ENCODE peak calls at places on chromosomes 6 and 20, in six cellular contexts. One of them, this sample, is unnamed.
A peak's percentile ranks its signal among the peaks of the same experiment; 100 is the strongest.

GRCh38 chr6:95280690-95281273 is 296.6 kb upstream of the MANEA start:
- DNase-seq in A549: peak; percentile 40
- DNase-seq in fibroblast of lung: peak; percentile 47
- DNase-seq in astrocyte of the spinal cord: peak; percentile 4
- DNase-seq in body of pancreas: no peak
- DNase-seq in lung: no peak
- DNase-seq in this sample: peak; percentile 2

GRCh38 chr20:1838479-1839279 is 56.5 kb upstream of the SIRPA start:
- DNase-seq in A549: no peak
- DNase-seq in fibroblast of lung: no peak
- DNase-seq in body of pancreas: no peak
- DNase-seq in astrocyte of the spinal cord: no peak
- DNase-seq in lung: no peak
- DNase-seq in this sample: no peak

GRCh38 chr6:43811101-43812099 is 41.4 kb downstream of the VEGFA start:
- DNase-seq in fibroblast of lung: no peak
- DNase-seq in lung: no peak
- DNase-seq in astrocyte of the spinal cord: no peak
- DNase-seq in A549: no peak
- DNase-seq in body of pancreas: peak; percentile 71
- DNase-seq in this sample: no peak

GRCh38 chr20:9279905-9280304 is 211.0 kb downstream of the PLCB4 start:
- DNase-seq in fibroblast of lung: no peak
- DNase-seq in A549: no peak
- DNase-seq in lung: no peak
- DNase-seq in body of pancreas: no peak
- DNase-seq in astrocyte of the spinal cord: no peak
- DNase-seq in this sample: no peak

GRCh38 chr20:11890331-11891080 is 27.2 kb upstream of the BTBD3 start:
- DNase-seq in A549: peak; percentile 93
- DNase-seq in body of pancreas: peak; percentile 94
- DNase-seq in fibroblast of lung: peak; percentile 88
- DNase-seq in astrocyte of the spinal cord: peak; percentile 92
- DNase-seq in lung: peak; percentile 90
- DNase-seq in this sample: peak; percentile 82

GRCh38 chr6:22448311-22448711 is 121.1 kb upstream of the HDGFL1 start:
- DNase-seq in astrocyte of the spinal cord: peak; percentile 74
- DNase-seq in fibroblast of lung: peak; percentile 49
- DNase-seq in A549: peak; percentile 83
- DNase-seq in body of pancreas: no peak
- DNase-seq in lung: no peak
- DNase-seq in this sample: peak; percentile 58

GRCh38 chr6:118382126-118382525 is 166.0 kb upstream of the PLN start:
- DNase-seq in fibroblast of lung: no peak
- DNase-seq in lung: no peak
- DNase-seq in body of pancreas: no peak
- DNase-seq in astrocyte of the spinal cord: no peak
- DNase-seq in A549: no peak
- DNase-seq in this sample: no peak

GRCh38 chr6:15073344-15073789 is 172.5 kb upstream of the JARID2 start:
- DNase-seq in astrocyte of the spinal cord: no peak
- DNase-seq in A549: no peak
- DNase-seq in lung: no peak
- DNase-seq in fibroblast of lung: no peak
- DNase-seq in body of pancreas: no peak
- DNase-seq in this sample: no peak

GRCh38 chr6:56954389-56955170 is at the start of gene BEND6:
- DNase-seq in A549: peak; percentile 72
- DNase-seq in body of pancreas: peak; percentile 27
- DNase-seq in astrocyte of the spinal cord: peak; percentile 85
- DNase-seq in lung: no peak
- DNase-seq in fibroblast of lung: peak; percentile 82
- DNase-seq in this sample: peak; percentile 78

GRCh38 chr6:89986650-89987074 is 92.4 kb downstream of the GJA10 start:
- DNase-seq in fibroblast of lung: peak; percentile 80
- DNase-seq in body of pancreas: no peak
- DNase-seq in lung: no peak
- DNase-seq in A549: no peak
- DNase-seq in astrocyte of the spinal cord: peak; percentile 62
- DNase-seq in this sample: no peak

GRCh38 chr20:12358655-12359009 is 440.9 kb downstream of the BTBD3 start:
- DNase-seq in astrocyte of the spinal cord: no peak
- DNase-seq in fibroblast of lung: no peak
- DNase-seq in lung: no peak
- DNase-seq in body of pancreas: no peak
- DNase-seq in A549: no peak
- DNase-seq in this sample: no peak

GRCh38 chr6:131060311-131060710 is 2.7 kb downstream of the EPB41L2 start:
- DNase-seq in lung: no peak
- DNase-seq in body of pancreas: no peak
- DNase-seq in A549: no peak
- DNase-seq in astrocyte of the spinal cord: peak; percentile 41
- DNase-seq in fibroblast of lung: no peak
- DNase-seq in this sample: peak; percentile 43

GRCh38 chr6:124393536-124393935 is 568.7 kb upstream of the RNF217 start:
- DNase-seq in A549: no peak
- DNase-seq in body of pancreas: no peak
- DNase-seq in lung: no peak
- DNase-seq in astrocyte of the spinal cord: peak; percentile 24
- DNase-seq in fibroblast of lung: peak; percentile 29
- DNase-seq in this sample: no peak

GRCh38 chr6:42225419-42225818 is 7.8 kb upstream of the MRPS10 start:
- DNase-seq in astrocyte of the spinal cord: peak; percentile 11
- DNase-seq in lung: no peak
- DNase-seq in fibroblast of lung: no peak
- DNase-seq in body of pancreas: no peak
- DNase-seq in A549: no peak
- DNase-seq in this sample: no peak

GRCh38 chr20:24779166-24779565 is 169.9 kb upstream of the CST7 start:
- DNase-seq in astrocyte of the spinal cord: peak; percentile 23
- DNase-seq in lung: no peak
- DNase-seq in fibroblast of lung: no peak
- DNase-seq in body of pancreas: no peak
- DNase-seq in A549: no peak
- DNase-seq in this sample: no peak

GRCh38 chr6:165047952-165048351 is 261.5 kb downstream of the C6orf118 start:
- DNase-seq in A549: no peak
- DNase-seq in lung: no peak
- DNase-seq in body of pancreas: no peak
- DNase-seq in fibroblast of lung: no peak
- DNase-seq in astrocyte of the spinal cord: no peak
- DNase-seq in this sample: no peak

GRCh38 chr6:147769496-147770087 is 261.1 kb downstream of the SAMD5 start:
- DNase-seq in fibroblast of lung: no peak
- DNase-seq in A549: no peak
- DNase-seq in astrocyte of the spinal cord: no peak
- DNase-seq in body of pancreas: no peak
- DNase-seq in lung: no peak
- DNase-seq in this sample: no peak

GRCh38 chr6:117906905-117907599 is at the start of gene SLC35F1:
- DNase-seq in lung: peak; percentile 32
- DNase-seq in A549: peak; percentile 6
- DNase-seq in fibroblast of lung: peak; percentile 22
- DNase-seq in astrocyte of the spinal cord: peak; percentile 27
- DNase-seq in body of pancreas: peak; percentile 44
- DNase-seq in this sample: peak; percentile 7

GRCh38 chr20:63215101-63216040 is 560 bp downstream of the YTHDF1 start:
- DNase-seq in astrocyte of the spinal cord: peak; percentile 46
- DNase-seq in fibroblast of lung: peak; percentile 64
- DNase-seq in lung: no peak
- DNase-seq in body of pancreas: no peak
- DNase-seq in A549: peak; percentile 68
- DNase-seq in this sample: peak; percentile 53

GRCh38 chr6:51494342-51494741 is 593.1 kb downstream of the PKHD1 start:
- DNase-seq in lung: no peak
- DNase-seq in astrocyte of the spinal cord: no peak
- DNase-seq in A549: no peak
- DNase-seq in fibroblast of lung: no peak
- DNase-seq in body of pancreas: no peak
- DNase-seq in this sample: no peak
- TF ChIP-seq CTCF in lung: no peak
- TF ChIP-seq CTCF in astrocyte of the spinal cord: no peak
- TF ChIP-seq CTCF in A549: no peak
- TF ChIP-seq CTCF in fibroblast of lung: no peak
- TF ChIP-seq CTCF in body of pancreas: no peak
- TF ChIP-seq CTCF in this sample: no peak

DNA sequence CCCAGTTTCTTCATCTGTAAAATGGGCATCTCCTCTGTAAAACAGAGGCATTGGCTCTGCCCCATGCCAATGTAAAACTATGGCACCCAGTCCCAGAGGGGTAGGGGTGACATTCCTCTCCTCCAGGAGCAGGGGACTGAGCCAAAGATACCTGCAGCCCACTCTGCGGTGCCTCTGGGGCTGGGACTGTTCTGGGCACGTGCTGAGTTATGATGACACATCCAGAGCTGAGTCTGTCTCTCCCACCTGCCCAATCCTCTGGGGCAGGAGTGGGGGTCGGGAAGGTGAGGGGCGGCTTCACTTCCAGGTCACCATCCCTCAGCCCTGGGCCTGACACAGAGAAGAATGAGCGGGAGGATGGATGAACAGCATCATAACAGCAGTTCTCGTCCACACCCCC is 29.9 kb downstream of the AAR2 start:
- DNase-seq in astrocyte of the spinal cord: no peak
- DNase-seq in fibroblast of lung: no peak
- DNase-seq in A549: no peak
- DNase-seq in lung: no peak
- DNase-seq in body of pancreas: no peak
- DNase-seq in this sample: no peak
- H3K4me3 ChIP-seq in astrocyte of the spinal cord: no peak overlapping the region
- H3K4me3 ChIP-seq in fibroblast of lung: no peak overlapping the region
- H3K4me3 ChIP-seq in A549: no peak overlapping the region
- H3K4me3 ChIP-seq in lung: no peak overlapping the region
- H3K4me3 ChIP-seq in body of pancreas: no peak overlapping the region
- H3K4me3 ChIP-seq in this sample: no peak overlapping the region

GRCh38 chr6:127690092-127690491 is 113.1 kb downstream of the C6orf58 start:
- DNase-seq in astrocyte of the spinal cord: peak; percentile 47
- DNase-seq in lung: no peak
- DNase-seq in A549: peak; percentile 19
- DNase-seq in body of pancreas: no peak
- DNase-seq in fibroblast of lung: peak; percentile 51
- DNase-seq in this sample: peak; percentile 55
- TF ChIP-seq CTCF in astrocyte of the spinal cord: peak; percentile 77
- TF ChIP-seq CTCF in lung: no peak
- TF ChIP-seq CTCF in A549: peak; percentile 64
- TF ChIP-seq CTCF in body of pancreas: peak; percentile 30
- TF ChIP-seq CTCF in fibroblast of lung: peak; percentile 64
- TF ChIP-seq CTCF in this sample: peak; percentile 70

GRCh38 chr6:34152806-34153565 is 7.1 kb upstream of the GRM4 start:
- DNase-seq in A549: no peak
- DNase-seq in body of pancreas: no peak
- DNase-seq in lung: no peak
- DNase-seq in astrocyte of the spinal cord: no peak
- DNase-seq in fibroblast of lung: no peak
- DNase-seq in this sample: no peak

GRCh38 chr6:34154668-34155447 is 9.0 kb upstream of the GRM4 start:
- DNase-seq in astrocyte of the spinal cord: peak; percentile 19
- DNase-seq in A549: peak; percentile 22
- DNase-seq in fibroblast of lung: peak; percentile 32
- DNase-seq in lung: no peak
- DNase-seq in body of pancreas: peak; percentile 49
- DNase-seq in this sample: peak; percentile 32

GRCh38 chr6:34157851-34158250 is 12.0 kb upstream of the GRM4 start:
- DNase-seq in lung: no peak
- DNase-seq in astrocyte of the spinal cord: no peak
- DNase-seq in A549: no peak
- DNase-seq in fibroblast of lung: no peak
- DNase-seq in body of pancreas: no peak
- DNase-seq in this sample: no peak

GRCh38 chr6:34157236-34157830 is 11.4 kb upstream of the GRM4 start:
- DNase-seq in A549: no peak
- DNase-seq in body of pancreas: no peak
- DNase-seq in lung: no peak
- DNase-seq in fibroblast of lung: no peak
- DNase-seq in astrocyte of the spinal cord: no peak
- DNase-seq in this sample: no peak

DNA sequence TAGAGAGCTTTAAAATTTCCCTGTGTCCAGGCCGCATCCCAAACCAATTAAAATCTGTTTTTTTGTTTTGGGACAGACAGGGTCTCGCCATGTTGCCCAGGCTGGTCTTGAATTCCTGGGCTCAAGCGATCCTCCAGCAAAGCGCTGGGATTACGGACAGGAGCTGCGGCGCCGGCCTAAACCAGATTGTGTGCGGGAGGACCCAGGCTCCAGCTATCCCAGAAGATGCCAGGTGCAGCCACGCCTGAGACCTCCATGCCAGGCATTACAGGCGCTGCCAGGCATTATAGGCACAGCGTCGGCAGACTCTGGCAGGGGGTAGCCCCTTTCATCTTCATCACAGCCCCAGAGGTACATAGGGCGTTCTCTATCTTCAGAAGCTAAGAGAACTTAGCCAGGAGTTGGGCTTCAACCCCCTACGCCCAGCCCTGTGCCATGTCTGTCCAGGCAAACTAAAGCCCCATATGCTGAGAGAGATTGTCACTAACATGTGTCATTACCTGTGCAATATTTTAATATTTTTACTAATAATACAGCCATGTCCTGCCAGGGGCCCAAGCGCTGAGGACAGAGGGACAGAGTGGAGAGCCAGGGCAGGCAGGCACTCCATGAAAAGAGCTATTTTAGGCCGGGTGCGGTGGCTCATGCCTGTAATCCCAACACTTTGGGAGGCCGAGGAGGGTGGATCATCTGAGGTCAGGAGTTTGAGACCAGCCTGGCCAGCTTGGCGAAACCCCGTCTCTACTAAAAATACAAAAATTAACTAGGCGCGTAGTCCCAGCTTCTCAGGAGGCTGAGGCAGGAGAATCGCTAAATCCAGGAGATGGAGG is 9.8 kb upstream of the GRM4 start:
- DNase-seq in A549: no peak
- DNase-seq in body of pancreas: no peak
- DNase-seq in fibroblast of lung: no peak
- DNase-seq in astrocyte of the spinal cord: no peak
- DNase-seq in lung: no peak
- DNase-seq in this sample: no peak
- H3K4me3 ChIP-seq in A549: no peak overlapping the region
- H3K4me3 ChIP-seq in body of pancreas: no peak overlapping the region
- H3K4me3 ChIP-seq in fibroblast of lung: no peak overlapping the region
- H3K4me3 ChIP-seq in astrocyte of the spinal cord: no peak overlapping the region
- H3K4me3 ChIP-seq in lung: no peak overlapping the region
- H3K4me3 ChIP-seq in this sample: no peak overlapping the region

This sample was measured in fibroblast of the aortic adventitia.